ENCODE peak calls at places on chromosomes 2 and 18, in six cellular contexts. E, P, V, Y, H and F are unnamed samples.

GRCh38 chr2:200596774-200597173 is 11.0 kb downstream of the AOX1 start:
- DNase-seq in E (no peak), P (no peak), V (no peak), Y (no peak), H (no peak), F (no peak)

GRCh38 chr2:163774862-163775261 is 39.1 kb upstream of the FIGN start:
- DNase-seq in E (no peak), P (no peak), V (peak), Y (no peak), H (no peak), F (peak)

GRCh38 chr2:240921319-240922233 is 15.4 kb downstream of the CROCC2 start:
- DNase-seq in E (peak), P (no peak), V (peak), Y (peak), H (no peak), F (peak)

GRCh38 chr2:168705534-168706470 is 96.6 kb upstream of the NOSTRIN start:
- DNase-seq in E (no peak), P (no peak), V (no peak), Y (no peak), H (no peak), F (no peak)

GRCh38 chr2:158928965-158929364 is 39.5 kb upstream of the TANC1 start:
- DNase-seq in E (no peak), P (no peak), V (no peak), Y (no peak), H (no peak), F (no peak)

GRCh38 chr18:67517224-67517765 is 775 bp upstream of the DSEL start:
- DNase-seq in E (no peak), P (no peak), V (no peak), Y (no peak), H (no peak), F (no peak)

GRCh38 chr2:187581125-187581896 is 27.1 kb upstream of the TFPI start:
- DNase-seq in E (no peak), P (peak), V (no peak), Y (peak), H (no peak), F (no peak)

GRCh38 chr2:144553379-144553778 is 33.5 kb upstream of the ZEB2 start:
- DNase-seq in E (no peak), P (no peak), V (peak), Y (no peak), H (no peak), F (peak)

GRCh38 chr2:2919574-2920365 is 457.8 kb downstream of the EIPR1 start:
- DNase-seq in E (no peak), P (no peak), V (no peak), Y (no peak), H (no peak), F (no peak)

GRCh38 chr2:74427551-74427950 is 6.0 kb downstream of the WDR54 start:
- DNase-seq in E (no peak), P (no peak), V (no peak), Y (no peak), H (no peak), F (no peak)

GRCh38 chr2:216083464-216084279 is 2.0 kb downstream of the TMEM169 start:
- DNase-seq in E (no peak), P (no peak), V (no peak), Y (peak), H (no peak), F (peak)

GRCh38 chr2:48413676-48414075 is 116.3 kb upstream of the STON1 start:
- DNase-seq in E (no peak), P (no peak), V (no peak), Y (no peak), H (no peak), F (no peak)

GRCh38 chr2:127592761-127593227 is 53.2 kb upstream of the GPR17 start:
- DNase-seq in E (no peak), P (no peak), V (no peak), Y (no peak), H (no peak), F (no peak)

GRCh38 chr18:45962461-45962860 is 4.7 kb downstream of the EPG5 start:
- DNase-seq in E (no peak), P (no peak), V (no peak), Y (no peak), H (no peak), F (peak)

GRCh38 chr2:112601754-112602153 is 17.3 kb downstream of the CHCHD5 start:
- DNase-seq in E (no peak), P (no peak), V (no peak), Y (no peak), H (no peak), F (no peak)

GRCh38 chr18:67665266-67665665 is 148.7 kb upstream of the DSEL start:
- DNase-seq in E (no peak), P (no peak), V (no peak), Y (no peak), H (no peak), F (peak)

GRCh38 chr2:205527801-205528200 is 154.5 kb upstream of the NRP2 start:
- DNase-seq in E (no peak), P (no peak), V (no peak), Y (no peak), H (no peak), F (no peak)

GRCh38 chr2:197179744-197180498 is 130.7 kb downstream of the ANKRD44 start:
- DNase-seq in E (no peak), P (no peak), V (no peak), Y (peak), H (no peak), F (no peak)

GRCh38 chr2:119691651-119692245 is 12.7 kb downstream of the TMEM177 start:
- DNase-seq in E (no peak), P (no peak), V (no peak), Y (no peak), H (no peak), F (no peak)

GRCh38 chr2:12162269-12163247 is 416.1 kb downstream of the LPIN1 start:
- DNase-seq in E (no peak), P (no peak), V (no peak), Y (no peak), H (no peak), F (no peak)

GRCh38 chr2:233979748-233980147 is 62.6 kb downstream of the TRPM8 start:
- DNase-seq in E (no peak), P (no peak), V (no peak), Y (no peak), H (no peak), F (no peak)

GRCh38 chr18:75132068-75132467 is 76.9 kb downstream of the PTGR3 start:
- DNase-seq in E (no peak), P (no peak), V (no peak), Y (no peak), H (no peak), F (no peak)

GRCh38 chr2:27441958-27442281 is 261 bp upstream of the KRTCAP3 start:
- DNase-seq in E (no peak), P (no peak), V (no peak), Y (no peak), H (no peak), F (no peak)

GRCh38 chr2:43288417-43289305 is 62.3 kb upstream of the ZFP36L2 start:
- DNase-seq in E (no peak), P (no peak), V (no peak), Y (no peak), H (no peak), F (no peak)

GRCh38 chr2:23293063-23293462 is 91.9 kb upstream of the KLHL29 start:
- DNase-seq in E (no peak), P (no peak), V (no peak), Y (no peak), H (peak), F (no peak)

GRCh38 chr18:2955966-2956521 is 56.9 kb downstream of the LPIN2 start:
- DNase-seq in E (no peak), P (no peak), V (no peak), Y (no peak), H (no peak), F (no peak)

GRCh38 chr2:31004252-31004651 is 134.0 kb downstream of the GALNT14 start:
- DNase-seq in E (no peak), P (no peak), V (no peak), Y (no peak), H (no peak), F (no peak)